ENCODE peak calls at places on chromosomes 5 and 9, in five cellular contexts. One of them, this sample, is unnamed.

GRCh38 chr5:56737002-56737621 is 78.2 kb upstream of the MAP3K1 start:
- DNase-seq in stomach: no peak
- DNase-seq in GM23338: no peak
- DNase-seq in bronchial epithelial cell: peak; percentile 44
- DNase-seq in body of pancreas: no peak
- DNase-seq in this sample: no peak

GRCh38 chr5:71757590-71758543 is 38.8 kb downstream of the CARTPT start:
- DNase-seq in stomach: peak; percentile 73
- DNase-seq in GM23338: peak; percentile 86
- DNase-seq in bronchial epithelial cell: peak; percentile 57
- DNase-seq in body of pancreas: peak; percentile 66
- DNase-seq in this sample: peak; percentile 5

GRCh38 chr5:52799358-52799982 is 11.8 kb downstream of the ITGA1 start:
- DNase-seq in stomach: peak; percentile 38
- DNase-seq in GM23338: peak; percentile 91
- DNase-seq in bronchial epithelial cell: no peak
- DNase-seq in body of pancreas: peak; percentile 59
- DNase-seq in this sample: no peak

GRCh38 chr5:103356344-103357091 is 98.0 kb downstream of the MACIR start:
- DNase-seq in stomach: no peak
- DNase-seq in GM23338: no peak
- DNase-seq in bronchial epithelial cell: no peak
- DNase-seq in body of pancreas: no peak
- DNase-seq in this sample: no peak

GRCh38 chr5:80884851-80885697 is 75.1 kb upstream of the RASGRF2 start:
- DNase-seq in stomach: no peak
- DNase-seq in GM23338: no peak
- DNase-seq in bronchial epithelial cell: peak; percentile 59
- DNase-seq in body of pancreas: no peak
- DNase-seq in this sample: peak; percentile 20

GRCh38 chr9:128636556-128637530 is 19.8 kb downstream of the DYNC2I2 start:
- DNase-seq in stomach: no peak
- DNase-seq in GM23338: no peak
- DNase-seq in bronchial epithelial cell: no peak
- DNase-seq in body of pancreas: peak; percentile 46
- DNase-seq in this sample: no peak

GRCh38 chr9:95595780-95596179 is 79.0 kb upstream of the PTCH1 start:
- DNase-seq in stomach: no peak
- DNase-seq in GM23338: no peak
- DNase-seq in bronchial epithelial cell: no peak
- DNase-seq in body of pancreas: no peak
- DNase-seq in this sample: no peak

GRCh38 chr9:117046666-117047327 is 359.7 kb downstream of the TRIM32 start:
- DNase-seq in stomach: no peak
- DNase-seq in GM23338: peak; percentile 56
- DNase-seq in bronchial epithelial cell: peak; percentile 10
- DNase-seq in body of pancreas: no peak
- DNase-seq in this sample: no peak

GRCh38 chr9:120412425-120412951 is 167.5 kb downstream of the CDK5RAP2 start:
- DNase-seq in stomach: no peak
- DNase-seq in GM23338: peak; percentile 58
- DNase-seq in bronchial epithelial cell: peak; percentile 54
- DNase-seq in body of pancreas: no peak
- DNase-seq in this sample: peak; percentile 80

GRCh38 chr9:137296214-137297059 is 5.6 kb downstream of the NRARP start:
- DNase-seq in stomach: peak; percentile 67
- DNase-seq in GM23338: no peak
- DNase-seq in bronchial epithelial cell: no peak
- DNase-seq in body of pancreas: peak; percentile 76
- DNase-seq in this sample: no peak

GRCh38 chr5:75202935-75203334 is 33.7 kb downstream of the ANKRD31 start:
- DNase-seq in stomach: no peak
- DNase-seq in GM23338: peak; percentile 42
- DNase-seq in bronchial epithelial cell: peak; percentile 3
- DNase-seq in body of pancreas: no peak
- DNase-seq in this sample: no peak
- TF ChIP-seq CTCF in stomach: no peak
- TF ChIP-seq CTCF in GM23338: no peak
- TF ChIP-seq CTCF in bronchial epithelial cell: no peak
- TF ChIP-seq CTCF in body of pancreas: no peak
- TF ChIP-seq CTCF in this sample: no peak

GRCh38 chr9:109500421-109500974 is 2.4 kb upstream of the PTPN3 start:
- DNase-seq in stomach: no peak
- DNase-seq in GM23338: no peak
- DNase-seq in bronchial epithelial cell: peak; percentile 61
- DNase-seq in body of pancreas: no peak
- DNase-seq in this sample: no peak
- H3K27me3 ChIP-seq in stomach: peaks cover 64% of the 10 kb centered on the region
- H3K27me3 ChIP-seq in GM23338: peaks cover 61% of the 10 kb centered on the region
- H3K27me3 ChIP-seq in bronchial epithelial cell: no peaks in the 10 kb centered on the region
- H3K27me3 ChIP-seq in body of pancreas: no peaks in the 10 kb centered on the region
- H3K27me3 ChIP-seq in this sample: peaks cover 4% of the 10 kb centered on the region

DNA sequence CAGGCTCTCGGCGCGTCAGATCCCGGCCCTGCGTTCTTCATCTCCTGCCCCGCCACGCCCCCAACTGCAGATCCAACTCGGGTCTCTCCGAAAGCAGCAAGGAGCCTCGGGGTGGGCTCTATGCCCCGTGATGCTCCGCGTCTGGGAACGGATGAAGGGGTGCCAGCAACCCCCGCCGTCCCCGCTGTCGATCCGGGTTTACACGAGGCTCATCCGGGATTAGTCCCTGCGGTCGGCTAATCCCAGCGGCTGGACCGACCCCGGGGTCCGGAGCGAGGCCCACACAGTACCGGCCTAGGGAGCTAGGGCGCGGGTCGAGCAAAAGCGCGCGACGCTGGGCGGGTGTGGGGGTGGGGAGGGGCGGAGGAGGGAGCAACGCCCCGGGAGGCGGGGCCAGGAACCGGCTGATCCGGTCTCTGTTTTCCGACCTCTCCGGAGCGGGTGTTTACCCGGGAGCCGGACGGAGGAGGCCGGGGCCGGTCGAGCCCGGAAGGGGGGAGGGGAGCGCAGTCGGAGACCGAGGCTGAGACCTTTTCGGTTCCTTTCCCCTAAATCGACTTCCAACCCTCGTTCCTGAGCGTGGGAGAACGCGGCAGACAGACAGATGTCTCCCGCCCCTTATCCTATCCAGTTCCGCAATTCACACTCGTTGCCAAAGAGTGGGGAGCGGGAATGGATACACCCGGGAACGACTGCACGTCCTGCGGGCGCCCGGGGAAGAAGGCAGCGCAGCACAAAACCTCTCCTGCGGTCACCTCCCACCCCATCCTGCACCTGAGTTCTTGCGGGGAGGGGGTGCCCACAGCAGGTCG is 28.6 kb downstream of the PCDH1 start:
- DNase-seq in stomach: peak; percentile 95
- DNase-seq in GM23338: peak; percentile 97
- DNase-seq in bronchial epithelial cell: peak; percentile 66
- DNase-seq in body of pancreas: peak; percentile 97
- DNase-seq in this sample: peak; percentile 54
- TF ChIP-seq CTCF in stomach: no peak
- TF ChIP-seq CTCF in GM23338: no peak
- TF ChIP-seq CTCF in bronchial epithelial cell: no peak
- TF ChIP-seq CTCF in body of pancreas: no peak
- TF ChIP-seq CTCF in this sample: no peak

DNA sequence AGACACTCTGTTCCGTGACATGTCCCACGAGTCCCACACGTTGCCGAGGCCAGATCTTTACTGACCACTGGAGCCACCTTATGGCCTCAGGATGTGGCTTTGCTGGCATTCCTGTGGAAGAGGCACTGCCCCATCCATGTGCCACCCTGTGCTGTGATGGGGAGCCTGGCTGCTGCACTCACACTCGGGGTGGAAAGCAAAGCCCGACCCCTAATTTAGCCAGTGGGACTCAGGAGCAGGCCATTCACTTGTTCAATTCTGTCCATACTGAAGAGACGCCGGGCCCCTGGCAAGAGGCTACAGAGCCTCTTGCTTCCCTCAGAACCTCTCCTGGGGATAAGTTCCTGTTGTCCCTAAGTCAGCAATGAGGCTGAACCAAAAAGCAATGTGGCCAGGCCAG is 18.6 kb upstream of the CEP72 start:
- DNase-seq in stomach: peak; percentile 11
- DNase-seq in GM23338: no peak
- DNase-seq in bronchial epithelial cell: no peak
- DNase-seq in body of pancreas: no peak
- DNase-seq in this sample: no peak
- H3K27me3 ChIP-seq in stomach: peaks cover 67% of the 10 kb centered on the region
- H3K27me3 ChIP-seq in GM23338: peaks cover 4% of the 10 kb centered on the region
- H3K27me3 ChIP-seq in bronchial epithelial cell: peaks cover 3% of the 10 kb centered on the region
- H3K27me3 ChIP-seq in body of pancreas: no peaks in the 10 kb centered on the region
- H3K27me3 ChIP-seq in this sample: peaks cover 41% of the 10 kb centered on the region

DNA sequence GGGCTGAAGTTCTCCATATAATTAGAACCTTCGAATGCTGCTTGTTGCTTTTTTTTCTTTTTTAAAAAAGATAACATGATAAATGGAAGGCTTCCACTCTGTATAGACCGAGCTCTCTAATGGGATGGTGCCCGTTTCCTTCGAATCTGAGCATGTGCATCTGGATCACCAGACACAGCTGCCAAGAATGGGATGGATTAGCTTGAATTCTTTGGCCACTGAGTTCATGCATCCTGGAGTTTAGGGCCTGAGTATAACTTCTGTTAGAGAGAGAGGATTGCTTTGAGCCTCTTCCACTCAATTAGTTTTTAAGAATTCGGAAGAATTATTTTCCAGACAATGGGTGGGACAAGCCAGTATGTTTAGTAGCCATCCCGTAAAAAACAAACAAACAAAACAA is 93.7 kb upstream of the GDNF start:
- DNase-seq in stomach: no peak
- DNase-seq in GM23338: no peak
- DNase-seq in bronchial epithelial cell: no peak
- DNase-seq in body of pancreas: no peak
- DNase-seq in this sample: no peak
- TF ChIP-seq CTCF in stomach: no peak
- TF ChIP-seq CTCF in GM23338: no peak
- TF ChIP-seq CTCF in bronchial epithelial cell: no peak
- TF ChIP-seq CTCF in body of pancreas: no peak
- TF ChIP-seq CTCF in this sample: no peak

GRCh38 chr9:127382541-127382940 is 14.4 kb upstream of the SLC2A8 start:
- DNase-seq in stomach: no peak
- DNase-seq in GM23338: no peak
- DNase-seq in bronchial epithelial cell: no peak
- DNase-seq in body of pancreas: no peak
- DNase-seq in this sample: no peak
- H3K27me3 ChIP-seq in stomach: no peaks in the 10 kb centered on the region
- H3K27me3 ChIP-seq in GM23338: no peaks in the 10 kb centered on the region
- H3K27me3 ChIP-seq in bronchial epithelial cell: no peaks in the 10 kb centered on the region
- H3K27me3 ChIP-seq in body of pancreas: no peaks in the 10 kb centered on the region
- H3K27me3 ChIP-seq in this sample: no peaks in the 10 kb centered on the region

DNA sequence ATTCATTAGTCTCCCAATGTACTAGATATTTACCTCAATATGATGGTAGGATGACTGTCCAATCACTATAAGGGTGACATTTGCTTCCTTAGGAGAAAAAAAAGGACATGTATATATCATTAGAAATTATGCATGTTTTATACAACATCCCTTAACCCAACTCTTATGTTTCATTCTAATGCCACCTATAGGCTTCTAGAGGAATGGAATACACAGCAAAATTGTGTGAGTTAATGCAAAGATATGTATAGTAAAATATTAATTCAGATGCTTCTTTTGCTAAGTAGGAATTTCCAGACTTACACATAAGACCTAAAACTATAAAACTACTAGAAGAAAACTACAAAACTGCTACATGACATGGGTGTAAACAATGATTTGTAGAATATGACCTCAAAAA is 3.5 kb downstream of the PRXL2C start:
- DNase-seq in stomach: no peak
- DNase-seq in GM23338: peak; percentile 12
- DNase-seq in bronchial epithelial cell: peak; percentile 49
- DNase-seq in body of pancreas: no peak
- DNase-seq in this sample: peak; percentile 27
- TF ChIP-seq CTCF in stomach: peak; percentile 26
- TF ChIP-seq CTCF in GM23338: no peak
- TF ChIP-seq CTCF in bronchial epithelial cell: peak; percentile 22
- TF ChIP-seq CTCF in body of pancreas: no peak
- TF ChIP-seq CTCF in this sample: peak; percentile 79

GRCh38 chr9:135272608-135273007 is 185.1 kb downstream of the OLFM1 start:
- DNase-seq in stomach: no peak
- DNase-seq in GM23338: no peak
- DNase-seq in bronchial epithelial cell: no peak
- DNase-seq in body of pancreas: no peak
- DNase-seq in this sample: no peak

GRCh38 chr9:135269912-135270630 is 182.6 kb downstream of the OLFM1 start:
- DNase-seq in stomach: no peak
- DNase-seq in GM23338: no peak
- DNase-seq in bronchial epithelial cell: no peak
- DNase-seq in body of pancreas: no peak
- DNase-seq in this sample: no peak

GRCh38 chr9:135275163-135275925 is 187.9 kb downstream of the OLFM1 start:
- DNase-seq in stomach: peak; percentile 88
- DNase-seq in GM23338: no peak
- DNase-seq in bronchial epithelial cell: peak; percentile 6
- DNase-seq in body of pancreas: peak; percentile 90
- DNase-seq in this sample: no peak

GRCh38 chr9:135275926-135276289 is 188.4 kb downstream of the OLFM1 start:
- DNase-seq in stomach: no peak
- DNase-seq in GM23338: no peak
- DNase-seq in bronchial epithelial cell: no peak
- DNase-seq in body of pancreas: no peak
- DNase-seq in this sample: no peak

GRCh38 chr9:135273077-135273476 is 185.6 kb downstream of the OLFM1 start:
- DNase-seq in stomach: no peak
- DNase-seq in GM23338: no peak
- DNase-seq in bronchial epithelial cell: no peak
- DNase-seq in body of pancreas: no peak
- DNase-seq in this sample: no peak
- H3K27me3 ChIP-seq in stomach: peaks cover 88% of the 10 kb centered on the region
- H3K27me3 ChIP-seq in GM23338: no peaks in the 10 kb centered on the region
- H3K27me3 ChIP-seq in bronchial epithelial cell: no peaks in the 10 kb centered on the region
- H3K27me3 ChIP-seq in body of pancreas: no peaks in the 10 kb centered on the region
- H3K27me3 ChIP-seq in this sample: no peaks in the 10 kb centered on the region